ENCODE peak calls at places on chromosomes 12 and 14, in five cellular contexts. One of them, this sample, is unnamed.

GRCh38 chr14:64955297-64955696 is 12.8 kb upstream of the GPX2 start:
- DNase-seq in NT2/D1: no peak
- DNase-seq in H1: no peak
- DNase-seq in K562: no peak
- DNase-seq in HCT116: no peak
- DNase-seq in this sample: no peak

GRCh38 chr14:54642950-54643695 is 76.2 kb downstream of the SAMD4A start:
- DNase-seq in H1: no peak
- DNase-seq in K562: peak; percentile 27
- DNase-seq in NT2/D1: no peak
- DNase-seq in HCT116: no peak
- DNase-seq in this sample: no peak

GRCh38 chr12:104741497-104742367 is 216.4 kb downstream of the SLC41A2 start:
- DNase-seq in H1: no peak
- DNase-seq in NT2/D1: no peak
- DNase-seq in HCT116: no peak
- DNase-seq in K562: no peak
- DNase-seq in this sample: no peak

GRCh38 chr14:92586001-92586947 is 72.7 kb downstream of the RIN3 start:
- DNase-seq in K562: no peak
- DNase-seq in H1: no peak
- DNase-seq in NT2/D1: no peak
- DNase-seq in HCT116: no peak
- DNase-seq in this sample: peak; percentile 76

GRCh38 chr12:59444932-59445331 is 150.9 kb upstream of the SLC16A7 start:
- DNase-seq in NT2/D1: no peak
- DNase-seq in K562: no peak
- DNase-seq in H1: no peak
- DNase-seq in HCT116: no peak
- DNase-seq in this sample: no peak

GRCh38 chr14:51828017-51828797 is 32.2 kb upstream of the GNG2 start:
- DNase-seq in K562: no peak
- DNase-seq in NT2/D1: no peak
- DNase-seq in HCT116: peak; percentile 44
- DNase-seq in H1: no peak
- DNase-seq in this sample: peak; percentile 74

GRCh38 chr12:1851126-1851791 is 30.9 kb downstream of the LRTM2 start:
- DNase-seq in HCT116: no peak
- DNase-seq in H1: no peak
- DNase-seq in NT2/D1: no peak
- DNase-seq in K562: no peak
- DNase-seq in this sample: no peak

GRCh38 chr12:70660620-70661219 is 23.5 kb upstream of the PTPRB start:
- DNase-seq in NT2/D1: no peak
- DNase-seq in H1: no peak
- DNase-seq in HCT116: peak; percentile 18
- DNase-seq in K562: peak; percentile 95
- DNase-seq in this sample: no peak

GRCh38 chr14:34715108-34715863 is 893 bp upstream of the CFL2 start:
- DNase-seq in NT2/D1: no peak
- DNase-seq in K562: no peak
- DNase-seq in H1: no peak
- DNase-seq in HCT116: no peak
- DNase-seq in this sample: no peak

GRCh38 chr14:59305231-59305630 is 116.8 kb downstream of the DAAM1 start:
- DNase-seq in K562: no peak
- DNase-seq in NT2/D1: no peak
- DNase-seq in H1: no peak
- DNase-seq in HCT116: no peak
- DNase-seq in this sample: no peak

GRCh38 chr12:55736780-55737580 is 5.9 kb upstream of the GDF11 start:
- DNase-seq in K562: peak; percentile 84
- DNase-seq in HCT116: peak; percentile 91
- DNase-seq in NT2/D1: peak; percentile 85
- DNase-seq in H1: no peak
- DNase-seq in this sample: no peak

GRCh38 chr14:61222388-61222787 is 58.8 kb downstream of the TMEM30B start:
- DNase-seq in NT2/D1: no peak
- DNase-seq in H1: no peak
- DNase-seq in HCT116: no peak
- DNase-seq in K562: no peak
- DNase-seq in this sample: no peak

GRCh38 chr12:103327676-103328075 is 168.1 kb downstream of the C12orf42 start:
- DNase-seq in K562: no peak
- DNase-seq in HCT116: no peak
- DNase-seq in NT2/D1: no peak
- DNase-seq in H1: no peak
- DNase-seq in this sample: no peak

GRCh38 chr14:50344116-50344775 is 32.1 kb downstream of the DMAC2L start:
- DNase-seq in H1: no peak
- DNase-seq in K562: no peak
- DNase-seq in NT2/D1: no peak
- DNase-seq in HCT116: no peak
- DNase-seq in this sample: peak; percentile 74

GRCh38 chr14:99248761-99249171 is 23.2 kb downstream of the BCL11B start:
- DNase-seq in K562: no peak
- DNase-seq in HCT116: no peak
- DNase-seq in H1: no peak
- DNase-seq in NT2/D1: no peak
- DNase-seq in this sample: no peak

GRCh38 chr14:85190251-85190650 is 339.7 kb upstream of the FLRT2 start:
- DNase-seq in HCT116: no peak
- DNase-seq in H1: no peak
- DNase-seq in K562: no peak
- DNase-seq in NT2/D1: no peak
- DNase-seq in this sample: no peak

GRCh38 chr12:12975322-12976077 is 23.5 kb upstream of the GPRC5D start:
- DNase-seq in K562: peak; percentile 45
- DNase-seq in HCT116: peak; percentile 29
- DNase-seq in NT2/D1: peak; percentile 74
- DNase-seq in H1: no peak
- DNase-seq in this sample: no peak

DNA sequence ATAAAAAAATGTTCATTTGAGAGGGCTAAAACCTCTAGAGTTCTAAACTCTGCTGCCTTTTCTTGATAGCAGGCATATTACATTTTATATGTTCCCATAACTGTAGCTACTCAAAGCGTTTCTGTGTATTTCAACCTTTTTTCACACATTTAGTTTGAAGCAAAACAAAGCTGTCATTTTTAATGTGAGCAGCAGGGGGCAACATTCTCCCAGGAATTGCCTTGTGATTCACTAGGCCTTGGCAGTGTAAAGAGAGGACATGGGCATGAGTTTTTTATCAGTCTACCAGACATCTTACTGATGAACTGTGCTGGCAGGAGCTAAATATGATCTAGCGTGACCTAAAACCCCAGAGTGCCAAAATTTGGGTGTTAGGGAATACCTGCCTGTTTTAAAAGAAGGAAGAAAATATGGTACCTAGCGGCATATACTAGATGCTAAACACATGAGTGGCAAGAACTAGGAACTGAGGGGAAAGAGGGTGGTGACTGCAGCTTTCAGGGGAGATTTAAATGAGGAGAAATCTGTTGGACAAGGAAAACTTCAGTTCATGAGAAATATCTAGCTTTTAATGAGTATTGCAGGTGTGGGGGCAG is 65.3 kb downstream of the IFT43 start:
- DNase-seq in H1: no peak
- DNase-seq in K562: peak; percentile 56
- DNase-seq in HCT116: peak; percentile 21
- DNase-seq in NT2/D1: peak; percentile 40
- DNase-seq in this sample: peak; percentile 21
- TF ChIP-seq ZNF274 in H1: no peak
- TF ChIP-seq ZNF274 in K562: no peak
- TF ChIP-seq ZNF274 in HCT116: no peak
- TF ChIP-seq ZNF274 in NT2/D1: no peak
- TF ChIP-seq ZNF274 in this sample: no peak

GRCh38 chr14:28766505-28767238 is at the start of gene FOXG1:
- DNase-seq in H1: no peak
- DNase-seq in HCT116: no peak
- DNase-seq in NT2/D1: no peak
- DNase-seq in K562: peak; percentile 79
- DNase-seq in this sample: no peak
- TF ChIP-seq ZNF274 in H1: no peak
- TF ChIP-seq ZNF274 in HCT116: no peak
- TF ChIP-seq ZNF274 in NT2/D1: no peak
- TF ChIP-seq ZNF274 in K562: no peak
- TF ChIP-seq ZNF274 in this sample: no peak

GRCh38 chr12:11666651-11667050 is 17.2 kb downstream of the ETV6 start:
- DNase-seq in H1: no peak
- DNase-seq in HCT116: no peak
- DNase-seq in NT2/D1: no peak
- DNase-seq in K562: no peak
- DNase-seq in this sample: no peak

GRCh38 chr12:11668611-11669010 is 19.1 kb downstream of the ETV6 start:
- DNase-seq in K562: no peak
- DNase-seq in HCT116: no peak
- DNase-seq in NT2/D1: no peak
- DNase-seq in H1: no peak
- DNase-seq in this sample: no peak

GRCh38 chr12:11669348-11669747 is 19.9 kb downstream of the ETV6 start:
- DNase-seq in H1: no peak
- DNase-seq in K562: no peak
- DNase-seq in HCT116: no peak
- DNase-seq in NT2/D1: no peak
- DNase-seq in this sample: no peak

GRCh38 chr12:11666131-11666530 is 16.7 kb downstream of the ETV6 start:
- DNase-seq in HCT116: no peak
- DNase-seq in K562: no peak
- DNase-seq in H1: no peak
- DNase-seq in NT2/D1: no peak
- DNase-seq in this sample: no peak

DNA sequence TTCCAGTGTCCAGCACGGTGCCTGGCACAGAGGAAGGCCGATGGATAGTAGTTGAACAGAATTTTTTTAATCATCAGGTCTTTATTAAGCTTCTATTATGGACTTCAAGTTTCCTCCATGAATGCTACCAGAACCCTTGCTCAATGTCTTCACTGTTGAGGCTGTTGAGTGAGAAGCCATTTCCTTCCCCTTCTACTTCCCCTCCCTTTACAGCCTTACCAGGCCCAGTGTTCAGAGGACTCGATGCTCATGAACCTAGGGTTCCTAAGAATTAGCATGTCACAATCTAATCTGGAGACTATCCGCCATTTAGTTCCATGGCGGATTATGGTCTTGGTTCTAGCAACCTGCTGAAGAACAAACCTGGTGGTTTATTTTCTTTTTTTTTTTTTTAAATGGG is 17.7 kb downstream of the ETV6 start:
- DNase-seq in H1: no peak
- DNase-seq in NT2/D1: no peak
- DNase-seq in K562: no peak
- DNase-seq in HCT116: no peak
- DNase-seq in this sample: no peak
- TF ChIP-seq ZNF274 in H1: no peak
- TF ChIP-seq ZNF274 in NT2/D1: no peak
- TF ChIP-seq ZNF274 in K562: no peak
- TF ChIP-seq ZNF274 in HCT116: no peak
- TF ChIP-seq ZNF274 in this sample: no peak

GRCh38 chr12:7152818-7153217 is 22.6 kb downstream of the CLSTN3 start:
- DNase-seq in K562: no peak
- DNase-seq in H1: no peak
- DNase-seq in HCT116: no peak
- DNase-seq in NT2/D1: no peak
- DNase-seq in this sample: no peak

GRCh38 chr12:7150841-7151240 is 20.7 kb downstream of the CLSTN3 start:
- DNase-seq in H1: no peak
- DNase-seq in K562: no peak
- DNase-seq in HCT116: no peak
- DNase-seq in NT2/D1: no peak
- DNase-seq in this sample: no peak

GRCh38 chr12:7150356-7150755 is 20.2 kb downstream of the CLSTN3 start:
- DNase-seq in H1: no peak
- DNase-seq in NT2/D1: no peak
- DNase-seq in HCT116: no peak
- DNase-seq in K562: no peak
- DNase-seq in this sample: no peak

GRCh38 chr12:7154042-7154441 is 23.9 kb downstream of the CLSTN3 start:
- DNase-seq in HCT116: no peak
- DNase-seq in H1: no peak
- DNase-seq in NT2/D1: no peak
- DNase-seq in K562: no peak
- DNase-seq in this sample: no peak

GRCh38 chr12:7151532-7151931 is 21.4 kb downstream of the CLSTN3 start:
- DNase-seq in NT2/D1: no peak
- DNase-seq in HCT116: no peak
- DNase-seq in K562: no peak
- DNase-seq in H1: no peak
- DNase-seq in this sample: no peak
- TF ChIP-seq ZNF274 in NT2/D1: no peak
- TF ChIP-seq ZNF274 in HCT116: no peak
- TF ChIP-seq ZNF274 in K562: no peak
- TF ChIP-seq ZNF274 in H1: no peak
- TF ChIP-seq ZNF274 in this sample: no peak

GRCh38 chr12:17489452-17489851 is 600.5 kb downstream of the RERGL start:
- DNase-seq in H1: no peak
- DNase-seq in K562: no peak
- DNase-seq in NT2/D1: no peak
- DNase-seq in HCT116: no peak
- DNase-seq in this sample: no peak
- TF ChIP-seq ZNF274 in H1: no peak
- TF ChIP-seq ZNF274 in K562: no peak
- TF ChIP-seq ZNF274 in NT2/D1: no peak
- TF ChIP-seq ZNF274 in HCT116: no peak
- TF ChIP-seq ZNF274 in this sample: no peak

GRCh38 chr12:7431993-7432685 is 11.8 kb downstream of the CD163L1 start:
- DNase-seq in H1: no peak
- DNase-seq in NT2/D1: no peak
- DNase-seq in K562: no peak
- DNase-seq in HCT116: no peak
- DNase-seq in this sample: no peak
- TF ChIP-seq ZNF274 in H1: no peak
- TF ChIP-seq ZNF274 in NT2/D1: no peak
- TF ChIP-seq ZNF274 in K562: no peak
- TF ChIP-seq ZNF274 in HCT116: no peak
- TF ChIP-seq ZNF274 in this sample: no peak

GRCh38 chr14:76759589-76759988 is 1.7 kb upstream of the VASH1 start:
- DNase-seq in H1: no peak
- DNase-seq in K562: no peak
- DNase-seq in HCT116: no peak
- DNase-seq in NT2/D1: no peak
- DNase-seq in this sample: no peak
- TF ChIP-seq ZNF274 in H1: no peak
- TF ChIP-seq ZNF274 in K562: no peak
- TF ChIP-seq ZNF274 in HCT116: no peak
- TF ChIP-seq ZNF274 in NT2/D1: no peak
- TF ChIP-seq ZNF274 in this sample: no peak